ENCODE peak calls at places on chromosomes 6 and 20, in five cellular contexts. One of them, this sample, is unnamed.

GRCh38 chr6:116363759-116364158 is 7.0 kb upstream of the DSE start:
- DNase-seq in esophagus muscularis mucosa: no peak
- DNase-seq in IMR-90: peak
- DNase-seq in BE2C: no peak
- DNase-seq in left ventricle myocardium inferior: no peak
- DNase-seq in this sample: peak

GRCh38 chr6:169428532-169428931 is 174.9 kb upstream of the THBS2 start:
- DNase-seq in esophagus muscularis mucosa: no peak
- DNase-seq in IMR-90: no peak
- DNase-seq in BE2C: no peak
- DNase-seq in left ventricle myocardium inferior: no peak
- DNase-seq in this sample: peak

GRCh38 chr20:11305406-11305805 is 612.3 kb upstream of the BTBD3 start:
- DNase-seq in esophagus muscularis mucosa: no peak
- DNase-seq in IMR-90: peak
- DNase-seq in BE2C: no peak
- DNase-seq in left ventricle myocardium inferior: no peak
- DNase-seq in this sample: peak

GRCh38 chr6:131065112-131065823 is 2.2 kb upstream of the EPB41L2 start:
- DNase-seq in esophagus muscularis mucosa: no peak
- DNase-seq in IMR-90: no peak
- DNase-seq in BE2C: no peak
- DNase-seq in left ventricle myocardium inferior: no peak
- DNase-seq in this sample: no peak

GRCh38 chr6:107083047-107083768 is 32.1 kb downstream of the BEND3 start:
- DNase-seq in esophagus muscularis mucosa: no peak
- DNase-seq in IMR-90: no peak
- DNase-seq in BE2C: no peak
- DNase-seq in left ventricle myocardium inferior: no peak
- DNase-seq in this sample: no peak

GRCh38 chr20:50138479-50139393 is 14.8 kb downstream of the PEDS1 start:
- DNase-seq in esophagus muscularis mucosa: no peak
- DNase-seq in IMR-90: no peak
- DNase-seq in BE2C: no peak
- DNase-seq in left ventricle myocardium inferior: no peak
- DNase-seq in this sample: no peak

GRCh38 chr20:21238400-21238799 is 64.7 kb upstream of the XRN2 start:
- DNase-seq in esophagus muscularis mucosa: no peak
- DNase-seq in IMR-90: no peak
- DNase-seq in BE2C: no peak
- DNase-seq in left ventricle myocardium inferior: peak
- DNase-seq in this sample: no peak

GRCh38 chr6:111427341-111428116 is 55.5 kb downstream of the REV3L start:
- DNase-seq in esophagus muscularis mucosa: no peak
- DNase-seq in IMR-90: peak
- DNase-seq in BE2C: no peak
- DNase-seq in left ventricle myocardium inferior: no peak
- DNase-seq in this sample: peak

GRCh38 chr20:24703284-24703610 is 233.8 kb downstream of the SYNDIG1 start:
- DNase-seq in esophagus muscularis mucosa: peak
- DNase-seq in IMR-90: no peak
- DNase-seq in BE2C: no peak
- DNase-seq in left ventricle myocardium inferior: no peak
- DNase-seq in this sample: no peak

GRCh38 chr20:45044084-45044573 is 56.8 kb downstream of the KCNS1 start:
- DNase-seq in esophagus muscularis mucosa: no peak
- DNase-seq in IMR-90: peak
- DNase-seq in BE2C: peak
- DNase-seq in left ventricle myocardium inferior: no peak
- DNase-seq in this sample: peak

GRCh38 chr6:52620055-52620905 is 43.4 kb upstream of the TRAM2 start:
- DNase-seq in esophagus muscularis mucosa: no peak
- DNase-seq in IMR-90: no peak
- DNase-seq in BE2C: no peak
- DNase-seq in left ventricle myocardium inferior: no peak
- DNase-seq in this sample: no peak

GRCh38 chr6:139152892-139153271 is 18.0 kb downstream of the HECA start:
- DNase-seq in esophagus muscularis mucosa: no peak
- DNase-seq in IMR-90: peak
- DNase-seq in BE2C: no peak
- DNase-seq in left ventricle myocardium inferior: no peak
- DNase-seq in this sample: no peak

GRCh38 chr6:28635547-28636158 is 110.0 kb downstream of the GPX5 start:
- DNase-seq in esophagus muscularis mucosa: no peak
- DNase-seq in IMR-90: no peak
- DNase-seq in BE2C: peak
- DNase-seq in left ventricle myocardium inferior: no peak
- DNase-seq in this sample: no peak

GRCh38 chr6:116283191-116283590 is 3.5 kb upstream of the TSPYL1 start:
- DNase-seq in esophagus muscularis mucosa: no peak
- DNase-seq in IMR-90: no peak
- DNase-seq in BE2C: no peak
- DNase-seq in left ventricle myocardium inferior: no peak
- DNase-seq in this sample: no peak

GRCh38 chr6:144314003-144314485 is 28.9 kb downstream of the UTRN start:
- DNase-seq in esophagus muscularis mucosa: no peak
- DNase-seq in IMR-90: peak
- DNase-seq in BE2C: no peak
- DNase-seq in left ventricle myocardium inferior: peak
- DNase-seq in this sample: peak

GRCh38 chr6:45586216-45587171 is 208.8 kb upstream of the SUPT3H start:
- DNase-seq in esophagus muscularis mucosa: peak
- DNase-seq in IMR-90: no peak
- DNase-seq in BE2C: no peak
- DNase-seq in left ventricle myocardium inferior: no peak
- DNase-seq in this sample: no peak

GRCh38 chr6:100175814-100176275 is 181.8 kb upstream of the MCHR2 start:
- DNase-seq in esophagus muscularis mucosa: no peak
- DNase-seq in IMR-90: peak
- DNase-seq in BE2C: no peak
- DNase-seq in left ventricle myocardium inferior: no peak
- DNase-seq in this sample: peak

GRCh38 chr6:132466952-132467351 is 46.0 kb downstream of the STX7 start:
- DNase-seq in esophagus muscularis mucosa: no peak
- DNase-seq in IMR-90: peak
- DNase-seq in BE2C: no peak
- DNase-seq in left ventricle myocardium inferior: no peak
- DNase-seq in this sample: no peak

GRCh38 chr20:39468703-39469102 is 506.6 kb downstream of the DHX35 start:
- DNase-seq in esophagus muscularis mucosa: no peak
- DNase-seq in IMR-90: no peak
- DNase-seq in BE2C: no peak
- DNase-seq in left ventricle myocardium inferior: no peak
- DNase-seq in this sample: no peak

GRCh38 chr20:32481311-32482103 is 103.6 kb downstream of the NOL4L start:
- DNase-seq in esophagus muscularis mucosa: no peak
- DNase-seq in IMR-90: no peak
- DNase-seq in BE2C: no peak
- DNase-seq in left ventricle myocardium inferior: no peak
- DNase-seq in this sample: no peak

GRCh38 chr20:11001767-11002540 is 328.2 kb upstream of the JAG1 start:
- DNase-seq in esophagus muscularis mucosa: no peak
- DNase-seq in IMR-90: peak
- DNase-seq in BE2C: no peak
- DNase-seq in left ventricle myocardium inferior: no peak
- DNase-seq in this sample: peak

GRCh38 chr20:53918010-53918311 is 152.4 kb downstream of the BCAS1 start:
- DNase-seq in esophagus muscularis mucosa: no peak
- DNase-seq in IMR-90: no peak
- DNase-seq in BE2C: no peak
- DNase-seq in left ventricle myocardium inferior: no peak
- DNase-seq in this sample: no peak

GRCh38 chr6:17666646-17667045 is 40.1 kb downstream of the NUP153 start:
- DNase-seq in esophagus muscularis mucosa: no peak
- DNase-seq in IMR-90: no peak
- DNase-seq in BE2C: no peak
- DNase-seq in left ventricle myocardium inferior: no peak
- DNase-seq in this sample: no peak

GRCh38 chr6:14524319-14524718 is 406.7 kb downstream of the CD83 start:
- DNase-seq in esophagus muscularis mucosa: no peak
- DNase-seq in IMR-90: peak
- DNase-seq in BE2C: no peak
- DNase-seq in left ventricle myocardium inferior: no peak
- DNase-seq in this sample: peak

GRCh38 chr6:106623039-106623438 is 6.3 kb downstream of the RTN4IP1 start:
- DNase-seq in esophagus muscularis mucosa: no peak
- DNase-seq in IMR-90: no peak
- DNase-seq in BE2C: no peak
- DNase-seq in left ventricle myocardium inferior: no peak
- DNase-seq in this sample: no peak

GRCh38 chr6:129954749-129955431 is 63.5 kb upstream of the L3MBTL3 start:
- DNase-seq in esophagus muscularis mucosa: no peak
- DNase-seq in IMR-90: no peak
- DNase-seq in BE2C: no peak
- DNase-seq in left ventricle myocardium inferior: no peak
- DNase-seq in this sample: no peak

GRCh38 chr20:63027425-63028389 is 20.9 kb upstream of the BHLHE23 start:
- DNase-seq in esophagus muscularis mucosa: no peak
- DNase-seq in IMR-90: no peak
- DNase-seq in BE2C: peak
- DNase-seq in left ventricle myocardium inferior: peak
- DNase-seq in this sample: no peak

GRCh38 chr6:19864285-19864684 is 27.1 kb downstream of the ID4 start:
- DNase-seq in esophagus muscularis mucosa: no peak
- DNase-seq in IMR-90: no peak
- DNase-seq in BE2C: no peak
- DNase-seq in left ventricle myocardium inferior: no peak
- DNase-seq in this sample: no peak

GRCh38 chr20:2820084-2820895 is 4.1 kb downstream of the TMEM239 start:
- DNase-seq in esophagus muscularis mucosa: no peak
- DNase-seq in IMR-90: peak
- DNase-seq in BE2C: no peak
- DNase-seq in left ventricle myocardium inferior: no peak
- DNase-seq in this sample: peak

GRCh38 chr6:11241793-11242201 is 9.3 kb upstream of the NEDD9 start:
- DNase-seq in esophagus muscularis mucosa: no peak
- DNase-seq in IMR-90: no peak
- DNase-seq in BE2C: no peak
- DNase-seq in left ventricle myocardium inferior: peak
- DNase-seq in this sample: peak

GRCh38 chr6:10518461-10519216 is 2.5 kb upstream of the GCNT2 start:
- DNase-seq in esophagus muscularis mucosa: no peak
- DNase-seq in IMR-90: peak
- DNase-seq in BE2C: no peak
- DNase-seq in left ventricle myocardium inferior: no peak
- DNase-seq in this sample: peak

GRCh38 chr6:166988674-166989201 is 10.5 kb upstream of the CEP43 start:
- DNase-seq in esophagus muscularis mucosa: peak
- DNase-seq in IMR-90: no peak
- DNase-seq in BE2C: no peak
- DNase-seq in left ventricle myocardium inferior: no peak
- DNase-seq in this sample: no peak

GRCh38 chr20:44836596-44837120 is 26.3 kb upstream of the RIMS4 start:
- DNase-seq in esophagus muscularis mucosa: peak
- DNase-seq in IMR-90: no peak
- DNase-seq in BE2C: no peak
- DNase-seq in left ventricle myocardium inferior: no peak
- DNase-seq in this sample: no peak

GRCh38 chr6:3061501-3061941 is 6.8 kb upstream of the RIPK1 start:
- DNase-seq in esophagus muscularis mucosa: no peak
- DNase-seq in IMR-90: peak
- DNase-seq in BE2C: no peak
- DNase-seq in left ventricle myocardium inferior: no peak
- DNase-seq in this sample: peak
- H3K4me3 ChIP-seq in esophagus muscularis mucosa: no peak
- H3K4me3 ChIP-seq in IMR-90: no peak
- H3K4me3 ChIP-seq in BE2C: no peak
- H3K4me3 ChIP-seq in left ventricle myocardium inferior: no peak
- H3K4me3 ChIP-seq in this sample: no peak

GRCh38 chr6:56938634-56939294 is 16.1 kb upstream of the BEND6 start:
- DNase-seq in esophagus muscularis mucosa: no peak
- DNase-seq in IMR-90: peak
- DNase-seq in BE2C: no peak
- DNase-seq in left ventricle myocardium inferior: no peak
- DNase-seq in this sample: peak
- H3K4me3 ChIP-seq in esophagus muscularis mucosa: no peak
- H3K4me3 ChIP-seq in IMR-90: no peak
- H3K4me3 ChIP-seq in BE2C: no peak
- H3K4me3 ChIP-seq in left ventricle myocardium inferior: no peak
- H3K4me3 ChIP-seq in this sample: no peak

GRCh38 chr6:41936073-41936837 is 5.4 kb downstream of the CCND3 start:
- DNase-seq in esophagus muscularis mucosa: no peak
- DNase-seq in IMR-90: peak
- DNase-seq in BE2C: peak
- DNase-seq in left ventricle myocardium inferior: peak
- DNase-seq in this sample: peak
- H3K4me3 ChIP-seq in esophagus muscularis mucosa: no peak
- H3K4me3 ChIP-seq in IMR-90: no peak
- H3K4me3 ChIP-seq in BE2C: no peak
- H3K4me3 ChIP-seq in left ventricle myocardium inferior: no peak
- H3K4me3 ChIP-seq in this sample: no peak

GRCh38 chr20:4070323-4071176 is 55.2 kb upstream of the RNF24 start:
- DNase-seq in esophagus muscularis mucosa: no peak
- DNase-seq in IMR-90: no peak
- DNase-seq in BE2C: no peak
- DNase-seq in left ventricle myocardium inferior: no peak
- DNase-seq in this sample: no peak
- H3K4me3 ChIP-seq in esophagus muscularis mucosa: no peak
- H3K4me3 ChIP-seq in IMR-90: no peak
- H3K4me3 ChIP-seq in BE2C: no peak
- H3K4me3 ChIP-seq in left ventricle myocardium inferior: no peak
- H3K4me3 ChIP-seq in this sample: no peak

GRCh38 chr20:1595333-1595732 is 24.5 kb downstream of the SIRPB1 start:
- DNase-seq in esophagus muscularis mucosa: no peak
- DNase-seq in IMR-90: no peak
- DNase-seq in BE2C: no peak
- DNase-seq in left ventricle myocardium inferior: no peak
- DNase-seq in this sample: no peak
- H3K4me3 ChIP-seq in esophagus muscularis mucosa: no peak
- H3K4me3 ChIP-seq in IMR-90: no peak
- H3K4me3 ChIP-seq in BE2C: no peak
- H3K4me3 ChIP-seq in left ventricle myocardium inferior: no peak
- H3K4me3 ChIP-seq in this sample: no peak

GRCh38 chr6:30463651-30464618 is 25.4 kb upstream of the HLA-E start:
- DNase-seq in esophagus muscularis mucosa: no peak
- DNase-seq in IMR-90: peak
- DNase-seq in BE2C: no peak
- DNase-seq in left ventricle myocardium inferior: peak
- DNase-seq in this sample: peak

GRCh38 chr6:30463242-30463641 is 26.1 kb upstream of the HLA-E start:
- DNase-seq in esophagus muscularis mucosa: no peak
- DNase-seq in IMR-90: no peak
- DNase-seq in BE2C: no peak
- DNase-seq in left ventricle myocardium inferior: no peak
- DNase-seq in this sample: no peak

GRCh38 chr6:30459145-30459544 is 30.2 kb upstream of the HLA-E start:
- DNase-seq in esophagus muscularis mucosa: no peak
- DNase-seq in IMR-90: no peak
- DNase-seq in BE2C: no peak
- DNase-seq in left ventricle myocardium inferior: no peak
- DNase-seq in this sample: no peak

GRCh38 chr6:30462482-30462881 is 26.8 kb upstream of the HLA-E start:
- DNase-seq in esophagus muscularis mucosa: no peak
- DNase-seq in IMR-90: no peak
- DNase-seq in BE2C: no peak
- DNase-seq in left ventricle myocardium inferior: no peak
- DNase-seq in this sample: no peak

GRCh38 chr6:30461055-30461454 is 28.3 kb upstream of the HLA-E start:
- DNase-seq in esophagus muscularis mucosa: no peak
- DNase-seq in IMR-90: no peak
- DNase-seq in BE2C: no peak
- DNase-seq in left ventricle myocardium inferior: no peak
- DNase-seq in this sample: no peak
- H3K4me3 ChIP-seq in esophagus muscularis mucosa: no peak
- H3K4me3 ChIP-seq in IMR-90: no peak
- H3K4me3 ChIP-seq in BE2C: no peak
- H3K4me3 ChIP-seq in left ventricle myocardium inferior: no peak
- H3K4me3 ChIP-seq in this sample: no peak

GRCh38 chr6:127397729-127398609 is 54.6 kb upstream of the ECHDC1 start:
- DNase-seq in esophagus muscularis mucosa: no peak
- DNase-seq in IMR-90: no peak
- DNase-seq in BE2C: no peak
- DNase-seq in left ventricle myocardium inferior: no peak
- DNase-seq in this sample: peak
- H3K4me3 ChIP-seq in esophagus muscularis mucosa: no peak
- H3K4me3 ChIP-seq in IMR-90: no peak
- H3K4me3 ChIP-seq in BE2C: no peak
- H3K4me3 ChIP-seq in left ventricle myocardium inferior: no peak
- H3K4me3 ChIP-seq in this sample: peak

This sample was measured in fibroblast of pulmonary artery.